ENCODE peak calls at places on chromosomes 5 and 9, in four cellular contexts. K is hypothalamus; P is CD8-positive, alpha-beta memory T cell; S is stomach. T is an unnamed sample.

GRCh38 chr5:98962587-98962986 is 33.8 kb upstream of the CHD1 start:
- DNase-seq in K (no peak), P (no peak), S (no peak), T (no peak)

GRCh38 chr9:16870606-16871357 is at the start of gene BNC2:
- DNase-seq in K (no peak), P (no peak), S (no peak), T (peak; percentile 55)

GRCh38 chr9:21434202-21435014 is 5.8 kb upstream of the IFNA1 start:
- DNase-seq in K (peak; percentile 49), P (peak; percentile 48), S (peak; percentile 63), T (no peak)

GRCh38 chr5:180787025-180787424 is 15.6 kb downstream of the MGAT1 start:
- DNase-seq in K (no peak), P (no peak), S (no peak), T (no peak)

GRCh38 chr9:132288371-132288770 is 66.4 kb downstream of the SETX start:
- DNase-seq in K (no peak), P (no peak), S (no peak), T (no peak)

GRCh38 chr5:132480546-132481242 is 9.9 kb downstream of the IRF1 start:
- DNase-seq in K (no peak), P (peak; percentile 21), S (no peak), T (no peak)

GRCh38 chr5:43312699-43313034 is 545 bp downstream of the HMGCS1 start:
- DNase-seq in K (peak; percentile 30), P (no peak), S (no peak), T (no peak)

GRCh38 chr5:54259090-54259489 is 51.3 kb downstream of the ARL15 start:
- DNase-seq in K (no peak), P (no peak), S (no peak), T (no peak)

GRCh38 chr5:90015584-90016018 is 394.0 kb downstream of the CETN3 start:
- DNase-seq in K (no peak), P (no peak), S (no peak), T (no peak)

GRCh38 chr9:130522233-130522808 is 57.1 kb upstream of the FUBP3 start:
- DNase-seq in K (no peak), P (no peak), S (no peak), T (no peak)

GRCh38 chr9:32886021-32886420 is 102.7 kb downstream of the TMEM215 start:
- DNase-seq in K (no peak), P (no peak), S (no peak), T (no peak)

GRCh38 chr5:128174951-128175350 is 91.4 kb downstream of the SLC12A2 start:
- DNase-seq in K (no peak), P (no peak), S (no peak), T (no peak)

GRCh38 chr5:139248826-139249453 is 44.6 kb upstream of the MATR3 start:
- DNase-seq in K (no peak), P (no peak), S (no peak), T (no peak)

T was measured in pancreas.